ENCODE peak calls at places on chromosomes 1 and 21, in nine cellular contexts. R is uterus, N is prostate gland, Y is breast epithelium, T is ovary, I is tibial nerve, Q is Peyer's patch, X is testis, G is adrenal gland. L is an unnamed sample.

GRCh38 chr1:150809651-150810050 is 1.6 kb upstream of the CTSK start:
- DNase-seq in R (peak), N (no peak), Y (no peak), T (no peak), I (no peak), Q (no peak), X (no peak), G (no peak), L (no peak)

GRCh38 chr1:150548632-150549495 is at the start of gene ADAMTSL4:
- DNase-seq in R (peak), N (no peak), Y (peak), T (peak), I (no peak), Q (peak), X (peak), G (peak), L (peak)

GRCh38 chr1:53539711-53540603 is 80.8 kb downstream of the DMRTB1 start:
- DNase-seq in R (no peak), N (no peak), Y (no peak), T (no peak), I (no peak), Q (no peak), X (no peak), G (no peak), L (no peak)

GRCh38 chr1:227954163-227954850 is 6.6 kb upstream of the WNT9A start:
- DNase-seq in R (no peak), N (no peak), Y (no peak), T (no peak), I (no peak), Q (no peak), X (no peak), G (no peak), L (no peak)

GRCh38 chr1:53394306-53394705 is 64.9 kb upstream of the DMRTB1 start:
- DNase-seq in R (no peak), N (no peak), Y (no peak), T (no peak), I (no peak), Q (peak), X (no peak), G (no peak), L (no peak)

GRCh38 chr1:229466887-229467286 is 33.0 kb upstream of the ACTA1 start:
- DNase-seq in R (no peak), N (no peak), Y (no peak), T (no peak), I (no peak), Q (no peak), X (no peak), G (no peak), L (no peak)

GRCh38 chr1:187471555-187471954 is 642.8 kb downstream of the PLA2G4A start:
- DNase-seq in R (no peak), N (no peak), Y (no peak), T (no peak), I (no peak), Q (no peak), X (no peak), G (no peak), L (no peak)

GRCh38 chr1:156652131-156652991 is 10.4 kb downstream of the BCAN start:
- DNase-seq in R (no peak), N (no peak), Y (no peak), T (peak), I (no peak), Q (no peak), X (peak), G (no peak), L (no peak)

GRCh38 chr1:190320952-190321351 is 156.7 kb downstream of the BRINP3 start:
- DNase-seq in R (no peak), N (no peak), Y (no peak), T (no peak), I (no peak), Q (no peak), X (no peak), G (no peak), L (no peak)

GRCh38 chr1:167529829-167530474 is 11.6 kb upstream of the CD247 start:
- DNase-seq in R (no peak), N (no peak), Y (no peak), T (no peak), I (no peak), Q (no peak), X (no peak), G (no peak), L (no peak)

GRCh38 chr1:235455806-235456205 is 48.4 kb downstream of the B3GALNT2 start:
- DNase-seq in R (no peak), N (no peak), Y (no peak), T (no peak), I (no peak), Q (no peak), X (no peak), G (no peak), L (no peak)

GRCh38 chr1:203878422-203878821 is 17.0 kb downstream of the SNRPE start:
- DNase-seq in R (no peak), N (no peak), Y (no peak), T (no peak), I (no peak), Q (no peak), X (no peak), G (no peak), L (no peak)

GRCh38 chr1:115288799-115289198 is 49.2 kb downstream of the NGF start:
- DNase-seq in R (no peak), N (no peak), Y (no peak), T (no peak), I (no peak), Q (no peak), X (no peak), G (no peak), L (no peak)

GRCh38 chr1:238409191-238409846 is 518.6 kb upstream of the ZP4 start:
- DNase-seq in R (no peak), N (no peak), Y (no peak), T (no peak), I (peak), Q (no peak), X (no peak), G (no peak), L (no peak)

GRCh38 chr1:183194527-183195145 is 8.6 kb downstream of the LAMC2 start:
- DNase-seq in R (no peak), N (no peak), Y (no peak), T (no peak), I (no peak), Q (no peak), X (no peak), G (no peak), L (no peak)

GRCh38 chr1:11046625-11047365 is at the start of gene MASP2:
- DNase-seq in R (no peak), N (no peak), Y (no peak), T (no peak), I (no peak), Q (no peak), X (no peak), G (no peak), L (no peak)

GRCh38 chr1:77978293-77978968 is 441 bp downstream of the FUBP1 start:
- DNase-seq in R (peak), N (peak), Y (peak), T (no peak), I (peak), Q (no peak), X (peak), G (peak), L (peak)

GRCh38 chr1:6507037-6507428 is 15.6 kb upstream of the PLEKHG5 start:
- DNase-seq in R (no peak), N (no peak), Y (no peak), T (no peak), I (no peak), Q (no peak), X (no peak), G (no peak), L (no peak)

GRCh38 chr1:38549191-38549590 is 310.4 kb downstream of the RRAGC start:
- DNase-seq in R (no peak), N (no peak), Y (no peak), T (no peak), I (no peak), Q (no peak), X (no peak), G (no peak), L (no peak)

GRCh38 chr1:22645936-22646335 is 2.5 kb downstream of the C1QC start:
- DNase-seq in R (no peak), N (no peak), Y (no peak), T (no peak), I (no peak), Q (no peak), X (no peak), G (no peak), L (no peak)

GRCh38 chr1:206801467-206801866 is 29.2 kb upstream of the IL10 start:
- DNase-seq in R (no peak), N (no peak), Y (no peak), T (no peak), I (no peak), Q (no peak), X (no peak), G (no peak), L (no peak)

GRCh38 chr1:6645022-6645421 is 20.4 kb downstream of the THAP3 start:
- DNase-seq in R (no peak), N (no peak), Y (no peak), T (no peak), I (no peak), Q (no peak), X (no peak), G (no peak), L (no peak)

GRCh38 chr1:161115132-161115711 is 2.6 kb downstream of the PFDN2 start:
- DNase-seq in R (no peak), N (no peak), Y (no peak), T (no peak), I (no peak), Q (no peak), X (no peak), G (no peak), L (no peak)

GRCh38 chr1:222048030-222048632 is 306.2 kb upstream of the DUSP10 start:
- DNase-seq in R (no peak), N (no peak), Y (no peak), T (no peak), I (no peak), Q (no peak), X (no peak), G (no peak), L (no peak)

GRCh38 chr1:199122532-199123311 is 483.9 kb downstream of the PTPRC start:
- DNase-seq in R (no peak), N (no peak), Y (no peak), T (no peak), I (no peak), Q (no peak), X (no peak), G (no peak), L (no peak)
- H3K27ac ChIP-seq in R (no peak), N (no peak), Y (no peak), T (no peak), I (no peak), Q (no peak), X (no peak), G (no peak), L (no peak)

GRCh38 chr1:179817056-179817455 is 60.5 kb downstream of the TOR1AIP2 start:
- DNase-seq in R (no peak), N (no peak), Y (no peak), T (no peak), I (no peak), Q (no peak), X (no peak), G (no peak), L (no peak)

GRCh38 chr1:179816196-179816960 is 61.2 kb downstream of the TOR1AIP2 start:
- DNase-seq in R (peak), N (no peak), Y (no peak), T (peak), I (peak), Q (no peak), X (peak), G (peak), L (no peak)

GRCh38 chr1:179813626-179814351 is 63.8 kb downstream of the TOR1AIP2 start:
- DNase-seq in R (no peak), N (no peak), Y (no peak), T (peak), I (no peak), Q (no peak), X (no peak), G (no peak), L (no peak)

GRCh38 chr1:179814513-179814838 is 63.1 kb downstream of the TOR1AIP2 start:
- DNase-seq in R (no peak), N (no peak), Y (no peak), T (peak), I (no peak), Q (no peak), X (no peak), G (no peak), L (no peak)

DNA sequence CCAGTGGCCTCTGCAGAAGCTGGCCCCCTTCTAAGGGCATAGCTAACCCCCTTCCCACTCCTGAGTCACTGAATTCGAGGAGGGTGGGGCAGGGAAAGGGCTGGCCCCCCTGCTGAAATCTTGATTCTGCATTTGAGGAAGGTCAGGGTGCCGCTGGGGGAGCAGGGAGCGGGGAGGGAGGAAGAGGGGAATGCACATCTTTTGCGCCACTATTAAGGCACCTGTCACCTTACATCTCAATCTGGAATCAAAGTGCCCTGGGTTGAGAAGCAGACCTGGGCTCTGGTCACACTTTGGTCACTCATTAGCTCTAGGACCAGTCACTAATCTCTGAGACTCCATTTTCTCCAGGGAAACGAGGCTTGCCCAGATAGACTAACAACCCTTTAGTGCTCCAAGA is 62.0 kb downstream of the TOR1AIP2 start:
- DNase-seq in R (no peak), N (no peak), Y (no peak), T (no peak), I (no peak), Q (no peak), X (no peak), G (no peak), L (no peak)
- H3K4me3 ChIP-seq in R (no peak), N (peak), Y (peak), T (peak), I (peak), Q (peak), X (no peak), G (no peak), L (no peak)

DNA sequence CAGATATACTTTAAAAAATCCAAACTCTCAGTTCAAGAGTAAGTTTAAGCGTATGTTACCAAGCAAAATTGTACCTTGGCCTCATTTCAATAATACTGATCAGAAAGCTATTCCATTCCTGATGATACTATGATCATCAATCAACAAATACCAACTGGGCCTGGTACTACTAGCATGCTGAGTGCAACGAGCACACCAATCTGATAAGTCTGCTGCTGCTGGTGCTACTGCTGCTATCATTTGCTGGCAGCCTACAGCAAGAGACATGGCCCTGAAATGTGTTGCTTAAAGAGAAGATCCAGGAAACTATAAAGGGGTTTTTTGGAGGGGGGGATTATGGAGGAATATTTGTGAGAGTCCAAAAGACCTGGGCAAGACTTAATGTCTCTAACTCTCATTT is 39.7 kb downstream of the NME7 start:
- DNase-seq in R (no peak), N (no peak), Y (no peak), T (no peak), I (no peak), Q (no peak), X (no peak), G (no peak), L (no peak)
- TF ChIP-seq POLR2A in R (no peak), N (no peak), Y (no peak), T (no peak), I (no peak), Q (no peak), X (no peak), G (no peak), L (no peak)

DNA sequence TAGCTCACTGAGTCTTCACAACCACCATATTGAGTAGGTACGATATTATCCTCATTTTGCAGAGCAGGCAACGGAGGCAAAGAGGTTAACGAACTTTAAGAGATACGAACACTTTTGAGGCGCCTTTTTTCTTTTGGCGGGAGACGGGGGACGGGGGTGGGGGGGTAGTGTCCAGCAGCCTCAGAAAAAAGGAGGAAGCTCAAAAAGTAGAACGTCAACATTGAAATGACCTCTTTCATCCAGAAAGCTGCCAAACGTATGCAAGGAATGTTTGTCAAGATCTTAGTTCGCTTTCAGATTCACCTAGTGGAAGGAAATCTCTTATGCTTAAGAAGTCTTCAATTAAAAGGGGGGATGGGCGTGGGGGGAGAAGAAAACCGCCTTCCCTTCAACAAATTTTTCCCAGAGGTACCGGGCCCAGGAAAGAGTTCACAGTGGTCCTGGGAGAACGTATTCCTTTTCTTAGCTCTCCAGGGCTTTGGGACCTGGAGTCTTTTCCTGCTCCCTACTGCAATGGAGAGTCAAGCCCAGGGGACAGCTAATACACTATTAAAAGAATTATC is 1.1 kb upstream of the PCAT6 start:
- DNase-seq in R (no peak), N (no peak), Y (no peak), T (no peak), I (no peak), Q (no peak), X (no peak), G (no peak), L (no peak)
- H3K27ac ChIP-seq in R (peak), N (peak), Y (peak), T (no peak), I (peak), Q (no peak), X (peak), G (no peak), L (no peak)

GRCh38 chr21:42538479-42539275 is 25.0 kb downstream of the SLC37A1 start:
- DNase-seq in R (no peak), N (no peak), Y (no peak), T (no peak), I (no peak), Q (peak), X (no peak), G (no peak), L (no peak)
- H3K4me3 ChIP-seq in R (no peak), N (no peak), Y (no peak), T (no peak), I (no peak), Q (no peak), X (no peak), G (no peak), L (no peak)

DNA sequence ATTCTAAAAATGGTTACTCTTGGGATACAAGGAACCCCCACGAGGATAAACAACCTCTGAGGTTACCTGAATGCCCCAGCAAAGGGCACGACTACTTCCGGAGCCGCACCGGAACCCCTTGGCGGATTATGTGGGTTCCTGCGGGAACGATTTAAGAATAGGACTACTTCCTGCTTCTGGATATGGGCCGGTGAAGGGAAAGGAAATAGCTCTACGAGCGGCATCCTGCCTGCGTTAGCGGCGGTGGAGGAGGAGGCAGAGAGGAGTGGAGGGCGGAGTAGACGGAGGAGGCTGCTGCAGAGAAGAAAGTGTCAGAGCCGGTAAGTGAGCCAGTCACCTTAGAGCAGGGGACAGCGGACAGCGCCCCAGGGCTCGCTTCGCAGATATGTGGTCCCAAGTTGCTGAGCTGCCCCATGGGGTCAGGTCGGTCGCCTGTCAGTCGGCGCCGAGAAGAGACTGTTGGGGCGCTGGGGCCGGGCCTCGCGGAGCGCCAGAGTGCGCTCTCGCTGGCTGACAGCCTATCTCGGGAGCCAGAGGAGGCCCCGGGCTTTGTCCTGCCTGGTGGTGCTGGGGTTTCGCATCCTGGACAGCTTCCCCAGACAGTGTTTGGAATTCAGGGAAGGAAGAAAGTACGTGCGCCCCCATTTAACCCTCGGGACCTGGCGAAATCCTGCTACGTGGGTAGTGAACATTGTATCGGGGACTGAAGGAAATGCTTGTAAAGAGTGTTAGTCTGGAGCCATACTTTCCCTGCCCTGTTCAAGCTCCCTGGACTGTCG is at the start of gene KLHL20:
- DNase-seq in R (peak), N (peak), Y (peak), T (peak), I (peak), Q (peak), X (peak), G (peak), L (peak)
- TF ChIP-seq POLR2A in R (peak), N (peak), Y (no peak), T (peak), I (peak), Q (peak), X (no peak), G (peak), L (peak)

GRCh38 chr21:17929514-17929913 is 110.4 kb upstream of the C21orf91 start:
- DNase-seq in R (no peak), N (no peak), Y (no peak), T (no peak), I (no peak), Q (no peak), X (no peak), G (no peak), L (no peak)

GRCh38 chr21:17925000-17925610 is 105.9 kb upstream of the C21orf91 start:
- DNase-seq in R (peak), N (peak), Y (no peak), T (no peak), I (peak), Q (no peak), X (peak), G (peak), L (peak)

GRCh38 chr21:17925900-17926299 is 106.7 kb upstream of the C21orf91 start:
- DNase-seq in R (no peak), N (no peak), Y (no peak), T (no peak), I (no peak), Q (no peak), X (no peak), G (peak), L (no peak)

GRCh38 chr21:17930102-17930501 is 110.9 kb upstream of the C21orf91 start:
- DNase-seq in R (no peak), N (no peak), Y (no peak), T (no peak), I (no peak), Q (no peak), X (no peak), G (no peak), L (no peak)

GRCh38 chr21:17931080-17931479 is 111.9 kb upstream of the C21orf91 start:
- DNase-seq in R (no peak), N (no peak), Y (no peak), T (no peak), I (no peak), Q (no peak), X (no peak), G (no peak), L (no peak)
- H3K27ac ChIP-seq in R (no peak), N (no peak), Y (no peak), T (no peak), I (no peak), Q (no peak), X (no peak), G (no peak), L (no peak)

DNA sequence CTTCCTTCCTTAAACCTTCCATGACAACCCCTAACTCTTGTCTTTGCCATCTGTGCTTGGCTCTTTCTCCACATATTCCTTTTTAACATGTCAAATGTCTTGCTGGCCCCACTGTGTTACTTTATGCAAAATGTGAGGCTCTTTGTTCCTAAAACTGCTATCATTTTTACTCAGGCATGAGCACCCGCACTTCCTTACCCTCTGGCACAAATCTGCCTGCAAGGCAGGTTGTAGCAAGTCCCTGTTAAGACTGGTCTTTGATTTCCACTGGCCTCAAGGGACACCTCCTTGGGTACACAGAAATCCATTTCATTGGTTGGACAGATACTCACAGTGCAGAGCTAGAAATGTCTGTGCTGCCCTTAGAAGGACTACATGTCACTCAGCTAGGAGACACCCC is 142.9 kb downstream of the HUNK start:
- DNase-seq in R (no peak), N (peak), Y (no peak), T (no peak), I (no peak), Q (no peak), X (no peak), G (no peak), L (no peak)
- H3K4me3 ChIP-seq in R (no peak), N (no peak), Y (no peak), T (no peak), I (no peak), Q (no peak), X (no peak), G (no peak), L (no peak)

L was measured in body of pancreas.